ENCODE peak calls at places on chromosomes 4 and X, in five cellular contexts. W is fibroblast of pulmonary artery, J is transverse colon, I is endothelial cell, R is upper lobe of right lung. L is an unnamed sample.
A peak's percentile ranks its signal among the peaks of the same experiment; 100 is the strongest.

GRCh38 chr4:72468904-72469502 is 100.0 kb downstream of the ADAMTS3 start:
- DNase-seq in W (peak; percentile 60), J (no peak), I (no peak), R (no peak), L (no peak)

GRCh38 chr4:150593996-150594395 is 12.0 kb downstream of the MAB21L2 start:
- DNase-seq in W (peak; percentile 50), J (no peak), I (no peak), R (no peak), L (no peak)

GRCh38 chrX:45196701-45197100 is 4.0 kb downstream of the DIPK2B start:
- DNase-seq in W (peak; percentile 3), J (no peak), I (no peak), R (no peak), L (no peak)

GRCh38 chrX:152108527-152108926 is 29.9 kb downstream of the MAGEA10 start:
- DNase-seq in W (no peak), J (no peak), I (no peak), R (no peak), L (no peak)

GRCh38 chrX:104854188-104854587 is 288.2 kb downstream of the IL1RAPL2 start:
- DNase-seq in W (peak; percentile 2), J (no peak), I (no peak), R (no peak), L (no peak)

GRCh38 chr4:115668396-115668795 is 555.0 kb upstream of the NDST4 start:
- DNase-seq in W (no peak), J (no peak), I (no peak), R (no peak), L (no peak)

GRCh38 chr4:76579596-76580375 is 144.8 kb downstream of the SHROOM3 start:
- DNase-seq in W (no peak), J (peak; percentile 72), I (no peak), R (no peak), L (no peak)

GRCh38 chrX:45479835-45480422 is 279.3 kb upstream of the DIPK2B start:
- DNase-seq in W (peak; percentile 72), J (no peak), I (no peak), R (no peak), L (no peak)

GRCh38 chrX:14065800-14066199 is 36.1 kb upstream of the GEMIN8 start:
- DNase-seq in W (no peak), J (no peak), I (no peak), R (no peak), L (no peak)

GRCh38 chr4:118225521-118225920 is 127.3 kb downstream of the PRSS12 start:
- DNase-seq in W (no peak), J (no peak), I (no peak), R (no peak), L (no peak)

GRCh38 chrX:139563251-139563650 is 32.7 kb downstream of the F9 start:
- DNase-seq in W (no peak), J (no peak), I (no peak), R (no peak), L (no peak)

GRCh38 chrX:129600981-129601424 is 53.8 kb downstream of the APLN start:
- DNase-seq in W (peak; percentile 33), J (no peak), I (no peak), R (no peak), L (peak; percentile 26)

GRCh38 chrX:44480591-44480990 is 62.1 kb downstream of the FUNDC1 start:
- DNase-seq in W (no peak), J (no peak), I (no peak), R (no peak), L (no peak)

GRCh38 chr4:141565379-141566089 is 70.8 kb upstream of the IL15 start:
- DNase-seq in W (no peak), J (no peak), I (no peak), R (no peak), L (no peak)

GRCh38 chr4:78951862-78952472 is 12.7 kb upstream of the PAQR3 start:
- DNase-seq in W (peak; percentile 65), J (no peak), I (peak; percentile 44), R (no peak), L (peak; percentile 44)

GRCh38 chr4:25313194-25313895 is 771 bp downstream of the ZCCHC4 start:
- DNase-seq in W (no peak), J (no peak), I (no peak), R (no peak), L (no peak)

GRCh38 chr4:186642998-186643397 is 80.7 kb downstream of the FAT1 start:
- DNase-seq in W (no peak), J (no peak), I (no peak), R (no peak), L (no peak)

GRCh38 chr4:91116861-91117260 is 989.7 kb downstream of the CCSER1 start:
- DNase-seq in W (peak; percentile 42), J (no peak), I (no peak), R (no peak), L (no peak)
- TF ChIP-seq CTCF in W (peak; percentile 49), J (no peak), I (peak; percentile 22), R (peak; percentile 9), L (peak; percentile 43)

GRCh38 chr4:133131829-133132485 is 17.1 kb upstream of the PCDH10 start:
- DNase-seq in W (peak; percentile 32), J (no peak), I (no peak), R (no peak), L (no peak)

GRCh38 chr4:133136833-133137232 is 12.3 kb upstream of the PCDH10 start:
- DNase-seq in W (no peak), J (no peak), I (no peak), R (no peak), L (no peak)

DNA sequence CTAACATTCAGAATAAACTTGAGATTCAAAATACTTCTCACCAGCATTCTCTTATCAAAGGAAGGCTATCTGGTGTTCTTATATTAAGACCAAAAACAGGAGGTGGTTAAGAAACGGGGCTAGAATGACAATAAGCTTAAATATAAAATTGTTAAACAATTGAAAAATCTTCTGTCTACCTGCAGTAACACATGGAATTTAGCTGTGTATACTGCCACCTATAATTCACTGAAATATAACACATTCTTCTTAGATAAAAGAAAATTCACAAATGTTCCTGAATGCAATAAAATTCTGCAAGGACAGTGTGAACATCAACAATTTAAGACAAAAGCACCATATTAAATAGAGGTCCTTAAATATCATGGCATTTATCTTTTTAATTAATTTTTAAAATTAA is 11.5 kb upstream of the PCDH10 start:
- DNase-seq in W (peak; percentile 27), J (no peak), I (no peak), R (no peak), L (no peak)
- TF ChIP-seq CTCF in W (peak; percentile 27), J (no peak), I (no peak), R (no peak), L (no peak)

GRCh38 chrX:74262472-74263209 is 41.3 kb upstream of the ZCCHC13 start:
- DNase-seq in W (no peak), J (no peak), I (no peak), R (no peak), L (no peak)
- TF ChIP-seq CTCF in W (no peak), J (no peak), I (no peak), R (no peak), L (no peak)

GRCh38 chr4:181911420-181911819 is 331.8 kb upstream of the TENM3 start:
- DNase-seq in W (peak; percentile 3), J (no peak), I (no peak), R (no peak), L (no peak)
- TF ChIP-seq CTCF in W (no peak), J (no peak), I (no peak), R (no peak), L (no peak)

DNA sequence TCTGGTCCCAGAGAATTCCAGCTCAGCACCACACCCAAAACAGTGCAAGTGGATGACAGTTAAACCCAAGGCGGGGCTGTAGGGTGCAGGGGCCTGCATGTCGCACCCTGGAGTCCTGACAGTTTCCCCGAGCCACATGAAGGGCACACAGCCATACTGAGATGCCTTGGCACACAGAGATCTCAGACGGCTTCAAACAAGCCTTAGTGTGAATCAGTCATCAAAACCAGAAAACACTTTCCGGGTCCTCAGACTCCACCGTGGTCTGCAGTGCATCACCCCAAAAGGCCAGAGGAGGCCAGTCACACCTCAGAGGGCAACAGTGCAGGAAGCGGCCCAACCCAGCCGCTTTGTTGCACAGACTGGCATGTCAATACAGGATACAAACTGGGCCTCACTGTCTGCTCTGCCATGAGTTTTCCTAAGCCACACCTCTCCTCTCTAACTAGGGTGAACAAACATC is 64.6 kb upstream of the ENPP6 start:
- DNase-seq in W (no peak), J (peak; percentile 65), I (peak; percentile 28), R (peak; percentile 74), L (no peak)
- TF ChIP-seq CTCF in W (no peak), J (no peak), I (no peak), R (peak; percentile 35), L (peak; percentile 25)

GRCh38 chrX:20511792-20512191 is 245.1 kb upstream of the RPS6KA3 start:
- DNase-seq in W (no peak), J (no peak), I (no peak), R (no peak), L (no peak)

GRCh38 chrX:20500949-20501348 is 234.2 kb upstream of the RPS6KA3 start:
- DNase-seq in W (no peak), J (no peak), I (no peak), R (no peak), L (no peak)

GRCh38 chrX:20507901-20508620 is 241.4 kb upstream of the RPS6KA3 start:
- DNase-seq in W (no peak), J (no peak), I (no peak), R (no peak), L (no peak)

DNA sequence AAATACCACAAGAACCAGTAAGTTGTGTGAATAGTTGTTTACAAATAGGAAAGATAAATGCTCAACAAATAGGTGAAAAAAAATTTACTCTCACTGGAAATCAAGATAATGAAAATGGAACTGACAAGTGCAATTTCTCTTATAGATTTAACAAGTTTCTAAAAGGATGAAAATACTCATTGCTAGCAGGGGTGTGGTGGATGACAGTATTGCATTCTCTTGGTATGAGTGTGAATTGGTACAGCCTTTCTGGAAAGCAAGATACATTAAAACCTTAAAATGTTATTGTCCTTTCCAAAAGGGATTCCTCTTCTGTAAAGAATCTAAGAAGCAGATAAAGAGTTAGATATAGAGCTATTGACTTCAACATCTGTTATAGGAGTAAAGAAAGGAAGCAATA is 240.0 kb upstream of the RPS6KA3 start:
- DNase-seq in W (no peak), J (no peak), I (no peak), R (no peak), L (no peak)
- TF ChIP-seq CTCF in W (no peak), J (no peak), I (no peak), R (no peak), L (peak; percentile 25)

L was measured in neural crest cell.